ENCODE peak calls at places on chromosomes 2 and 18, in six cellular contexts. One of them, this sample, is unnamed.

GRCh38 chr2:150485871-150486538 is 1.5 kb downstream of the RND3 start:
- DNase-seq in upper lobe of left lung: peak; percentile 93
- DNase-seq in IMR-90: peak; percentile 75
- DNase-seq in gastrocnemius medialis: peak; percentile 54
- DNase-seq in body of pancreas: peak; percentile 82
- DNase-seq in suprapubic skin: peak; percentile 88
- DNase-seq in this sample: peak; percentile 66

GRCh38 chr18:58528011-58528367 is 100.9 kb downstream of the ALPK2 start:
- DNase-seq in upper lobe of left lung: no peak
- DNase-seq in IMR-90: peak; percentile 38
- DNase-seq in gastrocnemius medialis: no peak
- DNase-seq in body of pancreas: no peak
- DNase-seq in suprapubic skin: no peak
- DNase-seq in this sample: no peak

GRCh38 chr2:158845869-158846268 is 50.8 kb downstream of the DAPL1 start:
- DNase-seq in upper lobe of left lung: no peak
- DNase-seq in IMR-90: no peak
- DNase-seq in gastrocnemius medialis: no peak
- DNase-seq in body of pancreas: no peak
- DNase-seq in suprapubic skin: no peak
- DNase-seq in this sample: no peak

GRCh38 chr18:7754725-7755181 is 187.6 kb downstream of the PTPRM start:
- DNase-seq in upper lobe of left lung: no peak
- DNase-seq in IMR-90: peak; percentile 17
- DNase-seq in gastrocnemius medialis: no peak
- DNase-seq in body of pancreas: peak; percentile 34
- DNase-seq in suprapubic skin: no peak
- DNase-seq in this sample: peak; percentile 45

GRCh38 chr2:22867921-22868320 is 517.1 kb upstream of the KLHL29 start:
- DNase-seq in upper lobe of left lung: no peak
- DNase-seq in IMR-90: no peak
- DNase-seq in gastrocnemius medialis: no peak
- DNase-seq in body of pancreas: no peak
- DNase-seq in suprapubic skin: no peak
- DNase-seq in this sample: no peak

GRCh38 chr2:238803996-238804395 is 43.9 kb upstream of the TWIST2 start:
- DNase-seq in upper lobe of left lung: no peak
- DNase-seq in IMR-90: no peak
- DNase-seq in gastrocnemius medialis: no peak
- DNase-seq in body of pancreas: no peak
- DNase-seq in suprapubic skin: no peak
- DNase-seq in this sample: no peak

GRCh38 chr2:162058973-162059668 is 14.9 kb downstream of the DPP4 start:
- DNase-seq in upper lobe of left lung: no peak
- DNase-seq in IMR-90: peak; percentile 42
- DNase-seq in gastrocnemius medialis: no peak
- DNase-seq in body of pancreas: no peak
- DNase-seq in suprapubic skin: no peak
- DNase-seq in this sample: no peak

GRCh38 chr2:56102098-56102497 is 81.7 kb upstream of the CCDC85A start:
- DNase-seq in upper lobe of left lung: no peak
- DNase-seq in IMR-90: no peak
- DNase-seq in gastrocnemius medialis: no peak
- DNase-seq in body of pancreas: no peak
- DNase-seq in suprapubic skin: no peak
- DNase-seq in this sample: no peak

GRCh38 chr2:201709049-201709448 is 10.6 kb upstream of the MPP4 start:
- DNase-seq in upper lobe of left lung: no peak
- DNase-seq in IMR-90: no peak
- DNase-seq in gastrocnemius medialis: no peak
- DNase-seq in body of pancreas: no peak
- DNase-seq in suprapubic skin: no peak
- DNase-seq in this sample: no peak

GRCh38 chr18:44179693-44180092 is 501.0 kb upstream of the SETBP1 start:
- DNase-seq in upper lobe of left lung: no peak
- DNase-seq in IMR-90: no peak
- DNase-seq in gastrocnemius medialis: no peak
- DNase-seq in body of pancreas: no peak
- DNase-seq in suprapubic skin: no peak
- DNase-seq in this sample: no peak

GRCh38 chr18:8324343-8325065 is 284.7 kb upstream of the RAB12 start:
- DNase-seq in upper lobe of left lung: no peak
- DNase-seq in IMR-90: no peak
- DNase-seq in gastrocnemius medialis: no peak
- DNase-seq in body of pancreas: no peak
- DNase-seq in suprapubic skin: no peak
- DNase-seq in this sample: peak; percentile 34

GRCh38 chr2:67260348-67261277 is 136.5 kb upstream of the ETAA1 start:
- DNase-seq in upper lobe of left lung: no peak
- DNase-seq in IMR-90: peak; percentile 100
- DNase-seq in gastrocnemius medialis: peak; percentile 48
- DNase-seq in body of pancreas: peak; percentile 35
- DNase-seq in suprapubic skin: peak; percentile 78
- DNase-seq in this sample: peak; percentile 8

GRCh38 chr2:23394700-23395099 is 9.7 kb downstream of the KLHL29 start:
- DNase-seq in upper lobe of left lung: no peak
- DNase-seq in IMR-90: no peak
- DNase-seq in gastrocnemius medialis: no peak
- DNase-seq in body of pancreas: no peak
- DNase-seq in suprapubic skin: no peak
- DNase-seq in this sample: no peak

GRCh38 chr2:65388626-65389390 is 43.6 kb downstream of the SPRED2 start:
- DNase-seq in upper lobe of left lung: no peak
- DNase-seq in IMR-90: no peak
- DNase-seq in gastrocnemius medialis: no peak
- DNase-seq in body of pancreas: no peak
- DNase-seq in suprapubic skin: no peak
- DNase-seq in this sample: no peak

GRCh38 chr18:9506046-9506792 is 30.9 kb downstream of the RALBP1 start:
- DNase-seq in upper lobe of left lung: no peak
- DNase-seq in IMR-90: peak; percentile 16
- DNase-seq in gastrocnemius medialis: peak; percentile 16
- DNase-seq in body of pancreas: peak; percentile 23
- DNase-seq in suprapubic skin: no peak
- DNase-seq in this sample: peak; percentile 11

GRCh38 chr2:45267062-45267702 is 257.9 kb upstream of the SIX2 start:
- DNase-seq in upper lobe of left lung: no peak
- DNase-seq in IMR-90: no peak
- DNase-seq in gastrocnemius medialis: no peak
- DNase-seq in body of pancreas: no peak
- DNase-seq in suprapubic skin: no peak
- DNase-seq in this sample: no peak

GRCh38 chr2:127165539-127165935 is 54.6 kb downstream of the CYP27C1 start:
- DNase-seq in upper lobe of left lung: no peak
- DNase-seq in IMR-90: no peak
- DNase-seq in gastrocnemius medialis: peak; percentile 76
- DNase-seq in body of pancreas: no peak
- DNase-seq in suprapubic skin: no peak
- DNase-seq in this sample: no peak

GRCh38 chr2:112724611-112725525 is 4.0 kb downstream of the NT5DC4 start:
- DNase-seq in upper lobe of left lung: peak; percentile 58
- DNase-seq in IMR-90: no peak
- DNase-seq in gastrocnemius medialis: no peak
- DNase-seq in body of pancreas: no peak
- DNase-seq in suprapubic skin: no peak
- DNase-seq in this sample: no peak

GRCh38 chr2:193806088-193806774 is 1611.5 kb upstream of the TMEFF2 start:
- DNase-seq in upper lobe of left lung: no peak
- DNase-seq in IMR-90: no peak
- DNase-seq in gastrocnemius medialis: no peak
- DNase-seq in body of pancreas: no peak
- DNase-seq in suprapubic skin: no peak
- DNase-seq in this sample: no peak

GRCh38 chr2:189614585-189614984 is 34.0 kb upstream of the SLC40A1 start:
- DNase-seq in upper lobe of left lung: no peak
- DNase-seq in IMR-90: no peak
- DNase-seq in gastrocnemius medialis: no peak
- DNase-seq in body of pancreas: no peak
- DNase-seq in suprapubic skin: no peak
- DNase-seq in this sample: no peak

GRCh38 chr2:42307180-42307579 is 53.8 kb downstream of the COX7A2L start:
- DNase-seq in upper lobe of left lung: no peak
- DNase-seq in IMR-90: no peak
- DNase-seq in gastrocnemius medialis: no peak
- DNase-seq in body of pancreas: no peak
- DNase-seq in suprapubic skin: no peak
- DNase-seq in this sample: no peak

GRCh38 chr2:100588071-100588786 is 25.4 kb downstream of the PDCL3 start:
- DNase-seq in upper lobe of left lung: no peak
- DNase-seq in IMR-90: peak; percentile 66
- DNase-seq in gastrocnemius medialis: no peak
- DNase-seq in body of pancreas: no peak
- DNase-seq in suprapubic skin: peak; percentile 34
- DNase-seq in this sample: no peak

GRCh38 chr2:197107291-197108269 is 181.1 kb upstream of the PGAP1 start:
- DNase-seq in upper lobe of left lung: no peak
- DNase-seq in IMR-90: peak; percentile 69
- DNase-seq in gastrocnemius medialis: peak; percentile 68
- DNase-seq in body of pancreas: peak; percentile 19
- DNase-seq in suprapubic skin: no peak
- DNase-seq in this sample: no peak

GRCh38 chr2:192286093-192286701 is 91.5 kb upstream of the TMEFF2 start:
- DNase-seq in upper lobe of left lung: no peak
- DNase-seq in IMR-90: peak; percentile 63
- DNase-seq in gastrocnemius medialis: no peak
- DNase-seq in body of pancreas: no peak
- DNase-seq in suprapubic skin: no peak
- DNase-seq in this sample: no peak

GRCh38 chr2:232325324-232326273 is 53.0 kb upstream of the ALPP start:
- DNase-seq in upper lobe of left lung: no peak
- DNase-seq in IMR-90: peak; percentile 12
- DNase-seq in gastrocnemius medialis: peak; percentile 34
- DNase-seq in body of pancreas: peak; percentile 41
- DNase-seq in suprapubic skin: peak; percentile 76
- DNase-seq in this sample: no peak

GRCh38 chr2:169815849-169816248 is 8.9 kb downstream of the METTL5 start:
- DNase-seq in upper lobe of left lung: no peak
- DNase-seq in IMR-90: peak; percentile 85
- DNase-seq in gastrocnemius medialis: no peak
- DNase-seq in body of pancreas: no peak
- DNase-seq in suprapubic skin: no peak
- DNase-seq in this sample: no peak

GRCh38 chr2:63975437-63976124 is 43.6 kb downstream of the VPS54 start:
- DNase-seq in upper lobe of left lung: no peak
- DNase-seq in IMR-90: no peak
- DNase-seq in gastrocnemius medialis: no peak
- DNase-seq in body of pancreas: no peak
- DNase-seq in suprapubic skin: no peak
- DNase-seq in this sample: no peak

GRCh38 chr2:209577376-209578357 is 153.8 kb downstream of the MAP2 start:
- DNase-seq in upper lobe of left lung: no peak
- DNase-seq in IMR-90: peak; percentile 6
- DNase-seq in gastrocnemius medialis: no peak
- DNase-seq in body of pancreas: no peak
- DNase-seq in suprapubic skin: no peak
- DNase-seq in this sample: no peak

GRCh38 chr2:119683074-119683716 is 4.2 kb downstream of the TMEM177 start:
- DNase-seq in upper lobe of left lung: no peak
- DNase-seq in IMR-90: no peak
- DNase-seq in gastrocnemius medialis: no peak
- DNase-seq in body of pancreas: no peak
- DNase-seq in suprapubic skin: no peak
- DNase-seq in this sample: no peak
- TF ChIP-seq POLR2A in upper lobe of left lung: no peak
- TF ChIP-seq POLR2A in IMR-90: no peak
- TF ChIP-seq POLR2A in gastrocnemius medialis: no peak
- TF ChIP-seq POLR2A in body of pancreas: no peak
- TF ChIP-seq POLR2A in suprapubic skin: no peak
- TF ChIP-seq POLR2A in this sample: no peak

GRCh38 chr18:22987547-22988182 is 54.5 kb downstream of the RBBP8 start:
- DNase-seq in upper lobe of left lung: no peak
- DNase-seq in IMR-90: no peak
- DNase-seq in gastrocnemius medialis: no peak
- DNase-seq in body of pancreas: no peak
- DNase-seq in suprapubic skin: no peak
- DNase-seq in this sample: no peak
- H3K36me3 ChIP-seq in upper lobe of left lung: peaks cover 5% of the 10 kb centered on the region
- H3K36me3 ChIP-seq in IMR-90: peaks cover 5% of the 10 kb centered on the region
- H3K36me3 ChIP-seq in gastrocnemius medialis: no peaks in the 10 kb centered on the region
- H3K36me3 ChIP-seq in body of pancreas: peaks cover 5% of the 10 kb centered on the region
- H3K36me3 ChIP-seq in suprapubic skin: peaks cover 37% of the 10 kb centered on the region
- H3K36me3 ChIP-seq in this sample: no peaks in the 10 kb centered on the region

GRCh38 chr2:82797469-82797868 is 1661.6 kb downstream of the SUCLG1 start:
- DNase-seq in upper lobe of left lung: no peak
- DNase-seq in IMR-90: no peak
- DNase-seq in gastrocnemius medialis: no peak
- DNase-seq in body of pancreas: no peak
- DNase-seq in suprapubic skin: no peak
- DNase-seq in this sample: no peak

GRCh38 chr2:82790277-82791021 is 1668.6 kb downstream of the SUCLG1 start:
- DNase-seq in upper lobe of left lung: no peak
- DNase-seq in IMR-90: peak; percentile 11
- DNase-seq in gastrocnemius medialis: no peak
- DNase-seq in body of pancreas: no peak
- DNase-seq in suprapubic skin: peak; percentile 64
- DNase-seq in this sample: no peak

GRCh38 chr2:82796132-82796531 is 1662.9 kb downstream of the SUCLG1 start:
- DNase-seq in upper lobe of left lung: no peak
- DNase-seq in IMR-90: no peak
- DNase-seq in gastrocnemius medialis: no peak
- DNase-seq in body of pancreas: no peak
- DNase-seq in suprapubic skin: no peak
- DNase-seq in this sample: no peak

GRCh38 chr2:82792316-82792715 is 1666.8 kb downstream of the SUCLG1 start:
- DNase-seq in upper lobe of left lung: no peak
- DNase-seq in IMR-90: no peak
- DNase-seq in gastrocnemius medialis: no peak
- DNase-seq in body of pancreas: no peak
- DNase-seq in suprapubic skin: no peak
- DNase-seq in this sample: no peak

GRCh38 chr2:82795446-82795845 is 1663.6 kb downstream of the SUCLG1 start:
- DNase-seq in upper lobe of left lung: no peak
- DNase-seq in IMR-90: peak; percentile 12
- DNase-seq in gastrocnemius medialis: no peak
- DNase-seq in body of pancreas: no peak
- DNase-seq in suprapubic skin: no peak
- DNase-seq in this sample: no peak
- TF ChIP-seq POLR2A in upper lobe of left lung: no peak
- TF ChIP-seq POLR2A in IMR-90: no peak
- TF ChIP-seq POLR2A in gastrocnemius medialis: no peak
- TF ChIP-seq POLR2A in body of pancreas: no peak
- TF ChIP-seq POLR2A in suprapubic skin: no peak
- TF ChIP-seq POLR2A in this sample: no peak

GRCh38 chr2:207092803-207093202 is 72.9 kb downstream of the KLF7 start:
- DNase-seq in upper lobe of left lung: no peak
- DNase-seq in IMR-90: no peak
- DNase-seq in gastrocnemius medialis: no peak
- DNase-seq in body of pancreas: no peak
- DNase-seq in suprapubic skin: no peak
- DNase-seq in this sample: no peak
- H3K36me3 ChIP-seq in upper lobe of left lung: no peaks in the 10 kb centered on the region
- H3K36me3 ChIP-seq in IMR-90: peaks cover 13% of the 10 kb centered on the region
- H3K36me3 ChIP-seq in gastrocnemius medialis: no peaks in the 10 kb centered on the region
- H3K36me3 ChIP-seq in body of pancreas: no peaks in the 10 kb centered on the region
- H3K36me3 ChIP-seq in suprapubic skin: peaks cover 8% of the 10 kb centered on the region
- H3K36me3 ChIP-seq in this sample: no peaks in the 10 kb centered on the region

GRCh38 chr18:23485386-23485785 is 17.9 kb upstream of the RMC1 start:
- DNase-seq in upper lobe of left lung: no peak
- DNase-seq in IMR-90: no peak
- DNase-seq in gastrocnemius medialis: no peak
- DNase-seq in body of pancreas: no peak
- DNase-seq in suprapubic skin: no peak
- DNase-seq in this sample: no peak
- TF ChIP-seq POLR2A in upper lobe of left lung: no peak
- TF ChIP-seq POLR2A in IMR-90: no peak
- TF ChIP-seq POLR2A in gastrocnemius medialis: no peak
- TF ChIP-seq POLR2A in body of pancreas: no peak
- TF ChIP-seq POLR2A in suprapubic skin: no peak
- TF ChIP-seq POLR2A in this sample: no peak

GRCh38 chr2:28779020-28779419 is 27.4 kb downstream of the PPP1CB start:
- DNase-seq in upper lobe of left lung: no peak
- DNase-seq in IMR-90: no peak
- DNase-seq in gastrocnemius medialis: no peak
- DNase-seq in body of pancreas: no peak
- DNase-seq in suprapubic skin: no peak
- DNase-seq in this sample: no peak
- H3K36me3 ChIP-seq in upper lobe of left lung: peaks cover 50% of the 10 kb centered on the region
- H3K36me3 ChIP-seq in IMR-90: peaks cover 25% of the 10 kb centered on the region
- H3K36me3 ChIP-seq in gastrocnemius medialis: peaks cover 53% of the 10 kb centered on the region
- H3K36me3 ChIP-seq in body of pancreas: peaks cover 26% of the 10 kb centered on the region
- H3K36me3 ChIP-seq in suprapubic skin: peaks cover 65% of the 10 kb centered on the region
- H3K36me3 ChIP-seq in this sample: no peaks in the 10 kb centered on the region

This sample was measured in prostate gland.